ENCODE peak calls at places on chromosomes 5 and 9, in seven cellular contexts. T, F, A, P, K, W and E are unnamed samples. For H3K9me3, the result is how much of the 10 kb centered on the place peaks cover.

GRCh38 chr5:172319708-172320441 is 36.3 kb upstream of the UBTD2 start:
- DNase-seq in T (no peak), F (no peak), A (no peak), P (no peak), K (no peak), W (no peak), E (no peak)

GRCh38 chr5:115932991-115933390 is 29.3 kb upstream of the LVRN start:
- DNase-seq in T (no peak), F (no peak), A (no peak), P (peak), K (no peak), W (no peak), E (no peak)

GRCh38 chr5:43685271-43685950 is 82.4 kb downstream of the NNT start:
- DNase-seq in T (no peak), F (no peak), A (no peak), P (no peak), K (no peak), W (no peak), E (no peak)

GRCh38 chr5:61675015-61675692 is 343.1 kb downstream of the ZSWIM6 start:
- DNase-seq in T (no peak), F (no peak), A (no peak), P (peak), K (no peak), W (no peak), E (no peak)

GRCh38 chr5:160287378-160288051 is 24.8 kb downstream of the CCNJL start:
- DNase-seq in T (peak), F (peak), A (peak), P (no peak), K (peak), W (peak), E (no peak)

GRCh38 chr5:67165524-67166459 is 30.8 kb downstream of the CD180 start:
- DNase-seq in T (peak), F (peak), A (peak), P (peak), K (peak), W (peak), E (peak)

GRCh38 chr5:123438244-123438643 is 15.0 kb upstream of the CEP120 start:
- DNase-seq in T (no peak), F (no peak), A (no peak), P (no peak), K (no peak), W (no peak), E (no peak)

GRCh38 chr9:128088253-128088945 is 20.4 kb downstream of the SLC25A25 start:
- DNase-seq in T (no peak), F (no peak), A (no peak), P (no peak), K (no peak), W (no peak), E (no peak)

GRCh38 chr5:126184474-126184873 is 238.7 kb upstream of the GRAMD2B start:
- DNase-seq in T (no peak), F (no peak), A (no peak), P (no peak), K (no peak), W (no peak), E (no peak)

GRCh38 chr5:59069438-59070079 is 486.7 kb downstream of the RAB3C start:
- DNase-seq in T (no peak), F (peak), A (no peak), P (peak), K (no peak), W (no peak), E (no peak)

GRCh38 chr9:125586173-125586512 is 120.9 kb downstream of the MAPKAP1 start:
- DNase-seq in T (no peak), F (no peak), A (no peak), P (no peak), K (no peak), W (no peak), E (no peak)

DNA sequence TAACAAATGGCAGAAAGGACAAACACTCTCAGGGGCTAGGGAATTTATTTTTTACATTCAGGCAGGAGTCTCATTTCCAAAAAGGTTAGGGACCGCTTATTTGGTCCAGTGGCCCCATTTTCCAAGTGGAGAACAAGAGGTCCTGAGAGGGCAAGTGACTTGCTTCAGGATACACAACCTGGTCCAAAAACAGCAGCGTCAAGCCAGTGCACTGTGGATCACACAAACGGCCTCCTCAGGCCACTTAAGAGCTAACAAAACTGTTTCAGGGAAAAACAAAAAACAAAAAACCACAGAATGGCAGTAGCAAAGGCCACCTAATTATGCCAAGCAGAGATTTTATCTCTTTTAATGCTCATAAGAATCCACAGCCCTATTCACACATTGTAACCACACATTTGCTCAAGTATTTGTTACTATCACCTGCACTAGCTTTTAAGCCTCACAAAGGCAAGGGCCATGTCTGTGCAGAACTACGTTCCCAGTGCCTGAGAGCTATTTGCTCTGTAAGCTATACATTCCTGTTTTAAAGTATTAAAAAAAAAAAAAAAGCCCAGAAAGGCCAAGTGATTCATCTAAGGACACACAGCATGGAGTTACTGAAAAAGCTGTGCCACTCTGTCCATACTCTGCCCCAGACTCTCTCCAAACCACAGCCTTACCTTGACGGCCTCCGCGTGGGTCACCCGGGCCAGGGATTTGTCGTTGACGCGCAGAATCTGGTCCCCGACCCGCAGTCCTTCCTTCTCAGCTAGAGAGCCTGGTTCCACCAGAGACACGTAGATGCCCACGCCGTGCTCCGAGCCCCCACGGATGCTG is 1.5 kb downstream of the WHRN start:
- DNase-seq in T (no peak), F (no peak), A (no peak), P (peak), K (no peak), W (no peak), E (no peak)
- H3K27ac ChIP-seq in T (no peak), F (peak), A (no peak), P (peak), K (peak), W (no peak), E (no peak)

GRCh38 chr9:92988215-92988731 is 41.0 kb downstream of the FGD3 start:
- DNase-seq in T (no peak), F (no peak), A (no peak), P (peak), K (peak), W (no peak), E (no peak)
- H3K9me3 ChIP-seq in T (under half), F (under half), A (under half), P (under half), K (under half), W (under half), E (under half)

GRCh38 chr9:95012902-95013301 is 286.4 kb downstream of the AOPEP start:
- DNase-seq in T (no peak), F (no peak), A (no peak), P (no peak), K (no peak), W (no peak), E (no peak)
- H3K27ac ChIP-seq in T (no peak), F (peak), A (no peak), P (no peak), K (no peak), W (peak), E (no peak)

GRCh38 chr9:138045541-138046490 is 168.2 kb downstream of the CACNA1B start:
- DNase-seq in T (no peak), F (peak), A (no peak), P (no peak), K (peak), W (peak), E (no peak)

GRCh38 chr9:138048184-138048583 is 170.6 kb downstream of the CACNA1B start:
- DNase-seq in T (no peak), F (peak), A (no peak), P (no peak), K (peak), W (peak), E (no peak)

GRCh38 chr9:138046641-138047301 is 169.2 kb downstream of the CACNA1B start:
- DNase-seq in T (no peak), F (peak), A (no peak), P (no peak), K (peak), W (peak), E (no peak)

GRCh38 chr9:138049085-138049778 is 171.7 kb downstream of the CACNA1B start:
- DNase-seq in T (no peak), F (peak), A (no peak), P (no peak), K (peak), W (peak), E (no peak)

GRCh38 chr9:138047469-138048040 is 170.0 kb downstream of the CACNA1B start:
- DNase-seq in T (no peak), F (peak), A (peak), P (no peak), K (peak), W (peak), E (no peak)
- H3K9me3 ChIP-seq in T (under half), F (under half), A (under half), P (under half), K (under half), W (under half), E (under half)

GRCh38 chr9:115191667-115192066 is 73.7 kb upstream of the TNC start:
- DNase-seq in T (no peak), F (no peak), A (no peak), P (no peak), K (no peak), W (no peak), E (no peak)
- H3K27ac ChIP-seq in T (no peak), F (no peak), A (no peak), P (no peak), K (no peak), W (no peak), E (no peak)

DNA sequence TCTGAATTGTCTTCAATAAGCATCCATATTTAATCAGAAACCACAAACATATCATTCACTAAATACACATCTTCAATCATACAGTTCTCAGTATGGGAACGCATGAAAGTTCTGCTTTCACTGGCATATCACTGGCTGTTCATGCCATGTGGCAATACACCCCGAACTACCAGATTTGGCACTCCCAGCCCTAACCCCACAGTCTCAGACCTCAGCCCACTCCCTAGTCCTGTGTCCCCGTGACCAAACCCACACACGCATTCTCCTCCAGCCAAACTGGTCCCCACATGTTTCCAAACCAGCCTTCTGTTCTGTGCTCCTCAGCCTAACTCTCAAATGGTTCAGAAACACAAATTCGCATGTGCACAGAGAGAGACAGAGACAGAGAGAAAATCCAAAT is 20.6 kb downstream of the KCNMB1 start:
- DNase-seq in T (no peak), F (no peak), A (no peak), P (no peak), K (no peak), W (no peak), E (no peak)
- H3K9me3 ChIP-seq in T (under half), F (under half), A (under half), P (under half), K (under half), W (under half), E (under half)

GRCh38 chr5:138022912-138023311 is 10.0 kb downstream of the FAM13B start:
- DNase-seq in T (no peak), F (no peak), A (no peak), P (no peak), K (no peak), W (no peak), E (no peak)

GRCh38 chr5:138024117-138024516 is 8.8 kb downstream of the FAM13B start:
- DNase-seq in T (no peak), F (no peak), A (no peak), P (no peak), K (no peak), W (no peak), E (no peak)

GRCh38 chr5:138021771-138022170 is 11.1 kb downstream of the FAM13B start:
- DNase-seq in T (no peak), F (no peak), A (no peak), P (no peak), K (no peak), W (no peak), E (no peak)

GRCh38 chr5:138029501-138029900 is 3.4 kb downstream of the FAM13B start:
- DNase-seq in T (no peak), F (no peak), A (no peak), P (no peak), K (no peak), W (no peak), E (no peak)

GRCh38 chr5:138025285-138025684 is 7.6 kb downstream of the FAM13B start:
- DNase-seq in T (no peak), F (no peak), A (no peak), P (no peak), K (no peak), W (no peak), E (no peak)
- H3K27ac ChIP-seq in T (no peak), F (no peak), A (no peak), P (no peak), K (no peak), W (no peak), E (no peak)